ENCODE peak calls at places on chromosomes 13 and 19, in ten cellular contexts. P, F, L, Q, T, X, R, V, O and S are unnamed samples.

GRCh38 chr19:31261019-31261595 is 88.1 kb downstream of the TSHZ3 start:
- DNase-seq in P (peak), F (no peak), L (no peak), Q (no peak), T (no peak), X (no peak), R (no peak), V (no peak), O (no peak), S (no peak)

GRCh38 chr19:17830567-17831418 is 9.5 kb upstream of the INSL3 start:
- DNase-seq in P (peak), F (peak), L (peak), Q (no peak), T (peak), X (peak), R (peak), V (no peak), O (peak), S (peak)

GRCh38 chr19:51138549-51138979 is 3.5 kb upstream of the SIGLEC7 start:
- DNase-seq in P (peak), F (no peak), L (peak), Q (no peak), T (no peak), X (peak), R (no peak), V (no peak), O (no peak), S (peak)

GRCh38 chr19:42601811-42602443 is 7.2 kb upstream of the CEACAM8 start:
- DNase-seq in P (no peak), F (peak), L (no peak), Q (no peak), T (peak), X (no peak), R (no peak), V (peak), O (peak), S (no peak)

GRCh38 chr13:36750461-36750860 is 68.6 kb upstream of the RFXAP start:
- DNase-seq in P (no peak), F (no peak), L (no peak), Q (no peak), T (no peak), X (no peak), R (no peak), V (no peak), O (no peak), S (no peak)

GRCh38 chr13:85828094-85828684 is 29.0 kb upstream of the SLITRK6 start:
- DNase-seq in P (no peak), F (peak), L (no peak), Q (no peak), T (peak), X (no peak), R (no peak), V (peak), O (no peak), S (no peak)

GRCh38 chr13:29474991-29475390 is 120.5 kb downstream of the SLC7A1 start:
- DNase-seq in P (no peak), F (no peak), L (no peak), Q (no peak), T (peak), X (no peak), R (no peak), V (no peak), O (no peak), S (no peak)

GRCh38 chr13:106029901-106030300 is 505.6 kb downstream of the EFNB2 start:
- DNase-seq in P (no peak), F (no peak), L (no peak), Q (no peak), T (no peak), X (no peak), R (no peak), V (no peak), O (no peak), S (no peak)

GRCh38 chr19:6065685-6066365 is 44.5 kb downstream of the RFX2 start:
- DNase-seq in P (no peak), F (peak), L (no peak), Q (no peak), T (peak), X (no peak), R (no peak), V (peak), O (peak), S (peak)

GRCh38 chr13:39417131-39417530 is 185.9 kb downstream of the LHFPL6 start:
- DNase-seq in P (no peak), F (no peak), L (no peak), Q (no peak), T (no peak), X (no peak), R (no peak), V (no peak), O (no peak), S (no peak)

GRCh38 chr13:71021810-71022422 is 845.1 kb downstream of the DACH1 start:
- DNase-seq in P (no peak), F (no peak), L (no peak), Q (no peak), T (no peak), X (no peak), R (no peak), V (no peak), O (no peak), S (no peak)

GRCh38 chr19:46350758-46351159 is 3.9 kb downstream of the PPP5C start:
- DNase-seq in P (no peak), F (no peak), L (no peak), Q (no peak), T (no peak), X (peak), R (no peak), V (no peak), O (no peak), S (no peak)

GRCh38 chr19:18649371-18650047 is 12.7 kb downstream of the KLHL26 start:
- DNase-seq in P (no peak), F (no peak), L (peak), Q (no peak), T (peak), X (peak), R (peak), V (no peak), O (peak), S (peak)

GRCh38 chr13:74193391-74193790 is 59.2 kb upstream of the KLF12 start:
- DNase-seq in P (no peak), F (no peak), L (no peak), Q (no peak), T (no peak), X (no peak), R (no peak), V (no peak), O (no peak), S (no peak)

GRCh38 chr19:32858155-32858554 is 11.4 kb downstream of the SLC7A9 start:
- DNase-seq in P (peak), F (no peak), L (no peak), Q (no peak), T (no peak), X (no peak), R (no peak), V (no peak), O (no peak), S (no peak)

GRCh38 chr19:32857584-32857983 is 12.0 kb downstream of the SLC7A9 start:
- DNase-seq in P (no peak), F (no peak), L (no peak), Q (no peak), T (no peak), X (no peak), R (no peak), V (no peak), O (no peak), S (no peak)

GRCh38 chr19:32852216-32852615 is 17.4 kb downstream of the SLC7A9 start:
- DNase-seq in P (no peak), F (no peak), L (no peak), Q (no peak), T (no peak), X (no peak), R (no peak), V (no peak), O (no peak), S (no peak)
- H3K4me3 ChIP-seq in P (no peak), F (no peak), L (no peak), Q (no peak), T (no peak), X (no peak), R (no peak), V (no peak), O (no peak), S (no peak)

DNA sequence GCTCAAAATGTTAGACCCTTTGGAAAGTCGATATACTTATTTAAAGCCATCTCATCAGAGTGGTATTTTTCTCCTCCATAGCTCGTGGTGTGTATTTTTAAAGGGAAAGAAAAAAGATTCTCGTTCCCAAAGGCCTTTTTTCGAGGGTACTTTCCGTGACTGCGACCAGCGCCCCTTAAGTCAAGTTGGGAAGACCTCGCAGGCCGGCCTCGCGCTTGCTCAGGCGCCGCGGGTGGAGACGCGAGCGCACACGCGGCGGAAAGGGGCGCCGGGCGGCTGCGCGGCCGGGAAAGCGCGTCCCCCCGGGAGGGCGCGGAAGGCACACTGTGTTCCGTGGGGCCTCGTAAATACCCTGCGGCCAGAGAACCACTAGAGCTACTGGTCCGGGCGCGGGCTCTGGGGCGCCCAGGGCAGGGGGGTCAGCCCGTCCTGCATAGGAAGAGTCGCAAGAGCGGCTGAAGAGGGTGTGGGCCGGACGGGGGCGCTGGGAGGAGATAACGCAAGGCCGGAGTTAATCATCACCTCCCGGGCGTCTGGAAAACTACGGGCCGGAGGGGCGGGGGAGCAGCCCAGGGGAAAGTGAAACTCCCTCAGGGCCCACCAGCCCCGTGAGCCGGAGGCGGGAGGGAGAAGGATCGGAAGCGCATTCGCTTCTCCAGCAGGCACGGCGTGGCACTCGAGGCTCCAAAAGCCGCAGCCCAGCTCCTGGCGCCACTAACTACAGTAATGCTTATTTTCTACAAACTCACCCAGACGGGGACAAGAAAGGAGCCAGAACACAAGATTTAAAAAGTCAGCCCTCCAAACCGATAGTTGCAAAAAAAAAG is 1.2 kb upstream of the WBP4 start:
- DNase-seq in P (peak), F (peak), L (peak), Q (peak), T (peak), X (peak), R (peak), V (peak), O (peak), S (peak)
- TF ChIP-seq POLR2A in P (no peak), F (peak), L (peak), Q (no peak), T (peak), X (peak), R (peak), V (peak), O (peak), S (peak)

GRCh38 chr13:32272021-32272695 is 43.0 kb downstream of the ZAR1L start:
- DNase-seq in P (no peak), F (no peak), L (no peak), Q (no peak), T (no peak), X (no peak), R (no peak), V (no peak), O (no peak), S (no peak)

GRCh38 chr13:32278456-32278855 is 36.7 kb downstream of the ZAR1L start:
- DNase-seq in P (no peak), F (no peak), L (no peak), Q (no peak), T (peak), X (no peak), R (no peak), V (no peak), O (no peak), S (no peak)

GRCh38 chr13:32282096-32282711 is 33.0 kb downstream of the ZAR1L start:
- DNase-seq in P (no peak), F (no peak), L (no peak), Q (no peak), T (no peak), X (no peak), R (no peak), V (no peak), O (no peak), S (no peak)

GRCh38 chr13:32281083-32281482 is 34.1 kb downstream of the ZAR1L start:
- DNase-seq in P (no peak), F (no peak), L (no peak), Q (no peak), T (no peak), X (no peak), R (no peak), V (no peak), O (no peak), S (no peak)

DNA sequence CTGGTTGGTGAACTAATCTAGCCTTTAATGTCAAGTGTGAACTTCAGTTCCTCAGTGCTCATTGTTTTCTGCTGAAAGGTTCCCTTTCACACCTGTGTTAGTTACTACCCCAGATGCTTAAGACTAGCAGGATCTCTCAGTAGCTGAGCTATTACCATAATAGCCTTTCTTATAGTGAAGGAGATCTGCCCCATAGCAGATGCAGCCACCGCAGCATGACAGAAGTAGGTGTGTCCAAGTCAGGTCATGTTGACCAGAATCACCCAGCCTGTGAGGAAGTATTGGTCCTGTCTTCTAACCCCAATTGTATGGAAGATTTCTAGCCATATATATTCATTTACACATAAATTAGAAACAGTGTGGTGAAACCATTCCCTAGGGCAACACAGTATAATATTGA is 37.3 kb downstream of the ZAR1L start:
- DNase-seq in P (no peak), F (no peak), L (no peak), Q (no peak), T (no peak), X (no peak), R (no peak), V (no peak), O (no peak), S (no peak)
- H3K27ac ChIP-seq in P (no peak), F (no peak), L (no peak), Q (no peak), T (no peak), X (no peak), R (no peak), V (no peak), O (no peak), S (no peak)

DNA sequence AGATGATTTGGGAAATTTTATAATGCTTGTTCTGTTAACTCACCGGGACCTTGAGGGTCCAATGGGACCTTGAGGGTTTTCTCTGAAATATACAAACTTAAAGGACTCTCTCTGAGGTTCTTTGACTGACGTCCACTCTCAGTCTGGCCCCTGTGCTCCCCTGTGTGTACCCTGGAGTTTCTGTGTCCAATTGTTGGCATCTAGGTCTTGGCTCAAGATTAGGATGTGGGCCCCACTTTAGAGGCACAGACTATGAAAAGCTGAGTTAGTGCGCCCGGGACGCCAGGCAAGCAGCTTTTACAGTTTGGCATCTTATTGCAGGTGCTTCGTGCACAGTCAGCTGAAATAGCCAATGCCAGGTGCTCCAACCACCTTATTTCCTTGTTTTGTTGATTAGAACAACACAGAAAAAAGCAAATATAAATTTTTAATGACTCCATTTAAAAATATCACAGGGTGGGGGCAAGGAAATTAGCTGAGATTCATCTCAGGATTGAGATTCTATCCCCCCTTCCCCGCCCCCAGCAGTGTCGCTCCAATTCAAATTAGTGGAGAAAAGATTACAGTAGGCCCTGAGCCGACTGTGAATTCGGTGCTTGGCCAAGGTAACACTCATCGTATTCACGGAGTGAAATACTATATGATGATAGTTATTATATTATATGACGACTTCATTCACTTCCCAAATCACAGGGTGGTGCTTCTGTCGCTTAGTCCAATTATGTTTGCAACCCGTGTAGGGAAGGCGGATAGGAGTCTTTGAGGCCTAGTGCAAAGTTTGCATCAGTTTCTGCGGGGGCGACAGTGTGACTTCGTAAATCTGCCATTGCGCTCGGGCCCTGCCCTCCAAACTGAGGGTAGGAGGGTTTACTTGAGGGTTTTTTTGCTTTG is 4.3 kb downstream of the SOX1 start:
- DNase-seq in P (no peak), F (no peak), L (no peak), Q (no peak), T (no peak), X (no peak), R (no peak), V (no peak), O (no peak), S (no peak)
- H3K4me3 ChIP-seq in P (no peak), F (no peak), L (no peak), Q (no peak), T (no peak), X (no peak), R (no peak), V (no peak), O (no peak), S (no peak)

GRCh38 chr19:7197169-7197759 is 97.0 kb downstream of the INSR start:
- DNase-seq in P (peak), F (peak), L (peak), Q (peak), T (peak), X (peak), R (peak), V (peak), O (peak), S (peak)

GRCh38 chr19:7199613-7200533 is 94.3 kb downstream of the INSR start:
- DNase-seq in P (peak), F (peak), L (no peak), Q (no peak), T (peak), X (no peak), R (no peak), V (peak), O (no peak), S (peak)

GRCh38 chr19:7200739-7201138 is 93.5 kb downstream of the INSR start:
- DNase-seq in P (no peak), F (no peak), L (no peak), Q (no peak), T (no peak), X (no peak), R (no peak), V (no peak), O (no peak), S (no peak)

GRCh38 chr19:7196721-7197168 is 97.5 kb downstream of the INSR start:
- DNase-seq in P (no peak), F (no peak), L (peak), Q (no peak), T (no peak), X (peak), R (peak), V (no peak), O (peak), S (no peak)

DNA sequence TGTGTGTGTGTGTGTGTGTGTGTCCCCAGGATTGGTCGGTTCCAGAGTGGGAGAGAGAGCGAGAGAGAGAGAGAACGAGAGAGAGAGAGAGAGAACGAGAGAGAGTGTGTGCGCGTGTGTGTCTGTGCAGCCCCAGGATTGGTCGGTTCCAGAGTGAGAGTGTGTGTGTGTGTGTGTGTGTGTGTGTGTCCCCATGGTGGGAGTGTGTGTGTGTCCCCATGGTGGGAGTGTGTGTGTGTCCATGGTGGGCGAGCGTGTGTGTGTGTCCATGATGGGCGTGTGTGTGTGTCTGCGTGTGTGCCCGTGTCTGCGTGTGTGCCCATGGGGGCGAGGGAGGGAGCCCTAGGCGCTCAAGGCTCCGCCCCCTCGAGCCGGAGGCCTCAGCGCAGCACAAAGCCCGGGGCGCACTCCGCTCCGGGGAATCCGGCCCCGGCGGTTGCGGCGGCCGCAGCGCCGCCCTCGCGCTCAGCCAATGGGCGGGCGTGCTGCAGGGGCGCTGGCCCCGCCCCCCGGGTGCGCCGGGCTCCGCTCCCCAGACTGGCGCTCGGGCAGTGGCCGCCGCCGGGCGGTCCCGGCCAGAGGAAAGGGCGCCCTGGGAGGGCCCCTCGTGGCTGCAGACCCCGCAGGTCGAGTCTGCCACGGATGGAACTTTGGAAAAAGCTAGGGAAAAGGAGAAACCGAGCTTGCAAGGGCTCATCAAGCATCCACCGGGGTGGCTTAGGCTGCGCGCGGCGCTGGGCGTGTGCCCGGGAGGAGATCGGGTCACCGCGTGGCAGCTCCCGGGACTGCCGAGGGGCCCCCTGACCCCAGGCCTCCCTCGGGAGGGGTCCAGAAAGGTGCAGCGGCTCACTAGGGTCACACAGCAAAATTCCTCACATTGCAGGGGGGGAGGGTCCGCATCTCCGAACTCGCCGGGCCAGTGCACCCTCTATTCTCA is 96.2 kb downstream of the INSR start:
- DNase-seq in P (peak), F (peak), L (peak), Q (peak), T (peak), X (peak), R (peak), V (peak), O (peak), S (peak)
- TF ChIP-seq POLR2A in P (no peak), F (peak), L (peak), Q (no peak), T (peak), X (peak), R (peak), V (peak), O (peak), S (peak)

DNA sequence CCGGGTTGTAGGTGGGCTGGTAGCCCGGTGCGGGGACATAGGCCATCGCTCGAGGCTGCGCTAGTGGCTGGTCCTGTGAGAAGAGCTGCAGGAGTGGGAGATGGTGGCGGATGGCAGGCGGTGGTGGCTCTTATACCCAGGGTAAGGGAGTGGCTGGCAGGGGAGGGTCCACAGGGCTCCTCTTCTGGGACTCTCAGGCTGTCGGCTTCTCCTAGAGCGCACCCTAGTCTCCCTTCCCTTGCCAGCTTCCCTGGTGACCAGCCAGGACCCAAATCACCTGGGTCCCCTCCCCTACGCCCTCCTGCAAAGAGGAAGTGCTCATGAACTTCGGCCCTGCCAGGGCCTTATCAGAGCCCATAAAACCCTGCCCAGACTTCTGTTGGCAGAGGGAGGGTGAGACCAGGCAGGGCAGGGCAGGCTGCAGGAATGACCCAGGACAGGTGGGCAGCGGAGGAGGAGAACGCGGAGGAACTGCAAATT is at the start of gene LGALS4:
- DNase-seq in P (peak), F (peak), L (no peak), Q (no peak), T (no peak), X (no peak), R (no peak), V (no peak), O (no peak), S (peak)
- H3K27ac ChIP-seq in P (peak), F (peak), L (no peak), Q (no peak), T (no peak), X (no peak), R (no peak), V (no peak), O (no peak), S (peak)